ENCODE peak calls at places on chromosomes 3 and 15, in four cellular contexts. I is amniotic epithelial cell; K is kidney; F is stimulated activated CD8-positive, alpha-beta memory T cell treated with anti-CD3 and anti-CD28 coated beads, Interleukin-7, amount 100 ng/mL, for 1 hour. N is an unnamed sample.

GRCh38 chr3:143418391-143418790 is 298.8 kb downstream of the CHST2 start:
- DNase-seq in I (no peak), K (no peak), F (no peak), N (no peak)

GRCh38 chr15:63231717-63232116 is 42.3 kb downstream of the RAB8B start:
- DNase-seq in F (no peak), K (no peak), I (peak; percentile 34), N (no peak)

GRCh38 chr3:196218155-196218712 is 1.9 kb downstream of the SLC51A start:
- DNase-seq in K (no peak), I (no peak), F (no peak), N (no peak)

GRCh38 chr3:19885468-19885867 is 48.5 kb downstream of the EFHB start:
- DNase-seq in K (no peak), F (no peak), I (peak; percentile 58), N (no peak)

GRCh38 chr3:55476515-55476914 is 10.6 kb downstream of the WNT5A start:
- DNase-seq in F (no peak), K (no peak), I (peak; percentile 91), N (no peak)

GRCh38 chr15:51739056-51739455 is 1.6 kb upstream of the LYSMD2 start:
- DNase-seq in F (no peak), K (no peak), I (no peak), N (no peak)

GRCh38 chr3:99502871-99503270 is 135.5 kb upstream of the COL8A1 start:
- DNase-seq in K (no peak), I (no peak), F (no peak), N (no peak)

GRCh38 chr3:58214484-58215316 is 3.9 kb upstream of the DNASE1L3 start:
- DNase-seq in K (no peak), F (no peak), I (peak; percentile 47), N (no peak)

GRCh38 chr3:9009976-9010545 is 46.8 kb upstream of the RAD18 start:
- DNase-seq in I (no peak), F (no peak), K (no peak), N (no peak)

GRCh38 chr3:40078590-40078989 is 230.9 kb upstream of the EIF1B start:
- DNase-seq in I (no peak), F (no peak), K (no peak), N (no peak)

GRCh38 chr3:113590983-113591382 is 58.6 kb downstream of the SIDT1 start:
- DNase-seq in K (no peak), F (no peak), I (no peak), N (no peak)

GRCh38 chr15:70474682-70475438 is 288.5 kb downstream of the UACA start:
- DNase-seq in F (no peak), I (peak; percentile 99), K (peak; percentile 85), N (peak; percentile 63)

GRCh38 chr3:35523838-35524237 is 115.5 kb upstream of the ARPP21 start:
- DNase-seq in I (no peak), K (no peak), F (no peak), N (no peak)

GRCh38 chr3:187713504-187713903 is 11.1 kb upstream of the RTP2 start:
- DNase-seq in F (no peak), I (peak; percentile 64), K (no peak), N (peak; percentile 23)

GRCh38 chr3:42063886-42064285 is 27.3 kb upstream of the TRAK1 start:
- DNase-seq in F (no peak), I (peak; percentile 77), K (no peak), N (no peak)

GRCh38 chr15:61654918-61655317 is 405.3 kb downstream of the VPS13C start:
- DNase-seq in F (no peak), K (peak; percentile 88), I (peak; percentile 1), N (no peak)

GRCh38 chr15:63891079-63891762 is 57.5 kb upstream of the HERC1 start:
- DNase-seq in K (peak; percentile 82), I (peak; percentile 65), F (peak; percentile 61), N (peak; percentile 81)

GRCh38 chr3:189530822-189531221 is 100.4 kb upstream of the TP63 start:
- DNase-seq in I (peak; percentile 34), K (no peak), F (no peak), N (no peak)

GRCh38 chr15:39788108-39788507 is 5.5 kb upstream of the FSIP1 start:
- DNase-seq in I (peak; percentile 47), K (no peak), F (no peak), N (no peak)

GRCh38 chr3:55075846-55076245 is 148.0 kb upstream of the LRTM1 start:
- DNase-seq in I (no peak), F (no peak), K (no peak), N (no peak)

GRCh38 chr3:8713901-8714759 is 19.5 kb upstream of the CAV3 start:
- DNase-seq in K (no peak), F (no peak), I (no peak), N (no peak)

GRCh38 chr3:128933213-128933921 is 53.9 kb downstream of the ACAD9 start:
- DNase-seq in F (no peak), I (no peak), K (no peak), N (no peak)

GRCh38 chr3:169624533-169624972 is 39.0 kb downstream of the MECOM start:
- DNase-seq in F (no peak), I (no peak), K (no peak), N (no peak)

GRCh38 chr15:74835312-74835823 is 7.6 kb downstream of the ULK3 start:
- DNase-seq in F (no peak), K (no peak), I (peak; percentile 33), N (peak; percentile 69)

GRCh38 chr3:138127636-138128365 is 4.4 kb downstream of the A4GNT start:
- DNase-seq in I (no peak), K (no peak), F (no peak), N (no peak)

GRCh38 chr3:19898725-19899124 is 35.3 kb downstream of the EFHB start:
- DNase-seq in K (no peak), I (peak; percentile 33), F (no peak), N (no peak)

GRCh38 chr3:63521657-63522056 is 130.8 kb upstream of the SNTN start:
- DNase-seq in F (no peak), K (no peak), I (no peak), N (no peak)

GRCh38 chr15:90871716-90872480 is 3.5 kb downstream of the FURIN start:
- DNase-seq in F (no peak), I (no peak), K (no peak), N (no peak)

GRCh38 chr3:12545473-12545791 is at the start of gene MKRN2OS:
- DNase-seq in K (no peak), F (no peak), I (no peak), N (no peak)

GRCh38 chr3:99473321-99473751 is 165.1 kb upstream of the COL8A1 start:
- DNase-seq in I (peak; percentile 72), K (no peak), F (no peak), N (no peak)

GRCh38 chr15:67409175-67409574 is 111.8 kb upstream of the C15orf61 start:
- DNase-seq in F (no peak), K (no peak), I (no peak), N (no peak)

GRCh38 chr15:91499774-91500383 is 353.6 kb upstream of the SLCO3A1 start:
- DNase-seq in K (no peak), I (no peak), F (no peak), N (no peak)

GRCh38 chr15:85592148-85592547 is 202.6 kb downstream of the KLHL25 start:
- DNase-seq in K (no peak), I (peak; percentile 75), F (no peak), N (no peak)

GRCh38 chr15:31328999-31329639 is 2.5 kb downstream of the KLF13 start:
- DNase-seq in F (no peak), K (peak; percentile 86), I (no peak), N (no peak)

GRCh38 chr3:110564674-110565073 is 506.9 kb upstream of the NECTIN3 start:
- DNase-seq in K (no peak), I (no peak), F (no peak), N (no peak)

GRCh38 chr3:48985977-48986376 is 4.1 kb upstream of the P4HTM start:
- DNase-seq in K (no peak), I (no peak), F (no peak), N (no peak)

GRCh38 chr3:31472479-31473390 is 60.0 kb upstream of the STT3B start:
- DNase-seq in K (no peak), F (no peak), I (peak; percentile 83), N (no peak)